ENCODE peak calls at places on chromosomes 2 and 18, in ten cellular contexts. T is CD8-positive, alpha-beta T cell; A is left ventricle myocardium inferior; O is prostate gland; C is neural progenitor cell; D is fibroblast of pulmonary artery; W is tibial artery; F is naive thymus-derived CD4-positive, alpha-beta T cell; B is GM23248; N is mucosa of descending colon. Q is an unnamed sample.

GRCh38 chr2:30178618-30179404 is 32.0 kb downstream of the YPEL5 start:
- DNase-seq in F (no peak), C (no peak), D (peak; percentile 62), O (no peak), T (no peak), N (no peak), A (peak; percentile 49), B (peak; percentile 84), W (peak; percentile 63), Q (no peak)

GRCh38 chr2:240703417-240704341 is 12.0 kb downstream of the AQP12A start:
- DNase-seq in C (no peak), A (peak; percentile 6), F (no peak), W (no peak), O (no peak), D (no peak), T (no peak), N (no peak), B (no peak), Q (no peak)

GRCh38 chr18:61749031-61749430 is 143.8 kb downstream of the RNF152 start:
- DNase-seq in T (no peak), O (no peak), W (no peak), D (no peak), B (no peak), A (no peak), F (no peak), N (no peak), C (no peak), Q (no peak)

GRCh38 chr2:121093735-121094520 is 191.1 kb downstream of the TFCP2L1 start:
- DNase-seq in C (no peak), O (no peak), T (no peak), W (no peak), F (no peak), D (peak; percentile 26), A (no peak), B (peak; percentile 64), N (no peak), Q (no peak)

GRCh38 chr2:120308038-120308910 is 37.7 kb upstream of the INHBB start:
- DNase-seq in C (no peak), O (no peak), W (no peak), T (no peak), A (no peak), B (peak; percentile 49), D (no peak), F (no peak), N (no peak), Q (no peak)

GRCh38 chr18:45621068-45621511 is 5.8 kb downstream of the SLC14A2 start:
- DNase-seq in N (no peak), B (peak; percentile 68), F (no peak), O (no peak), D (peak; percentile 52), C (peak; percentile 64), A (no peak), W (peak; percentile 50), T (peak; percentile 66), Q (no peak)

GRCh38 chr2:217943379-217944321 is 59.1 kb downstream of the TNS1 start:
- DNase-seq in T (no peak), F (no peak), D (peak; percentile 69), O (peak; percentile 74), C (peak; percentile 85), B (peak; percentile 85), W (peak; percentile 82), A (peak; percentile 88), N (peak; percentile 79), Q (no peak)

GRCh38 chr18:49639643-49640361 is 77.9 kb downstream of the LIPG start:
- DNase-seq in F (no peak), B (no peak), W (no peak), T (no peak), A (no peak), N (peak; percentile 63), D (peak; percentile 78), O (no peak), C (no peak), Q (no peak)

GRCh38 chr2:178865121-178865520 is 57.9 kb upstream of the TTN start:
- DNase-seq in T (no peak), D (no peak), O (no peak), C (no peak), A (peak; percentile 38), B (peak; percentile 71), W (no peak), N (no peak), F (no peak), Q (no peak)

GRCh38 chr2:178865999-178866398 is 58.8 kb upstream of the TTN start:
- DNase-seq in O (no peak), T (no peak), W (no peak), C (no peak), F (no peak), B (no peak), D (no peak), A (no peak), N (no peak), Q (no peak)

GRCh38 chr2:178865537-178865936 is 58.3 kb upstream of the TTN start:
- DNase-seq in D (peak; percentile 60), F (no peak), T (no peak), A (no peak), C (no peak), W (no peak), O (no peak), B (peak; percentile 42), N (no peak), Q (no peak)

GRCh38 chr2:178863856-178864620 is 56.8 kb upstream of the TTN start:
- DNase-seq in F (no peak), B (peak; percentile 85), A (peak; percentile 78), O (no peak), N (no peak), C (peak; percentile 8), D (peak; percentile 46), W (peak; percentile 64), T (no peak), Q (no peak)

DNA sequence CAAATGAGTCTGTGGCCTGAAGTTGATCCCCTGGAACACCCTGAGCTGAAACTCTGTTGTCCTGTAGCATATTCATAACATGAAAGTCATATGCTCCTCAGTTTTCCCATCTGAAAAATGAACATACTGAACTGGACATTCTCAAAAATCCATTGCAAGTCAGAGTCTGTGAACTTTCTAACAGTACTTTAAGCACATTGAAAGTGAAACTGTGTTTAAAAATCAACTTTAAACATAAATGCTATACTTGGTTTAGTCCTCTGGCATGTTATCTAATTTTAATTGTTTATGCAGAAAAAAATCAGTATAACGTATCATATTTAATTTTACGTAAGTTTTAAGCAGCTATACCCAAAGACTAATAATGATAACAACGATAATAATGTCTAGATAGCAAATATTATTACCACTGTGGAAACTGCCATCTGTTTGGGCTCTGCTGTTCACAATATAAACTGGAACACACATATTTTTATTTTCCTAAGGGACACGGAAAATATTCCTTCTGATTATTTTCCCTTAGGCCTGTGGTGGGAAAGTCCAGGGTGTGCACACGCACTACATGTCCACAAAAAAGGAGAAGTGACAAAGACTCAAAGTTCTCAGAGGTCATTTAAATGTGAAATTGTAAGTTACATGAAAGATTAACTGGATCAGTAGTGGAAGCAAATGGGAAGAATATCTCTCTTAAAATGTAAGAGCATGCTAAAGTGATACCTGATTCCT is 56.1 kb upstream of the TTN start:
- DNase-seq in W (no peak), D (no peak), B (peak; percentile 11), C (no peak), F (no peak), N (no peak), A (no peak), O (no peak), T (no peak), Q (no peak)
- H3K4me3 ChIP-seq in W (peak overlapping the region; percentile 3), D (no peak overlapping the region), B (peak overlapping the region; percentile 49), C (no peak overlapping the region), F (no peak overlapping the region), N (no peak overlapping the region), A (peak overlapping the region; percentile 51), O (no peak overlapping the region), T (no peak overlapping the region), Q (no peak overlapping the region)

GRCh38 chr2:127085260-127085666 is 21.7 kb downstream of the BIN1 start:
- DNase-seq in C (peak; percentile 32), D (peak; percentile 61), T (peak; percentile 70), F (no peak), A (no peak), N (no peak), B (peak; percentile 27), W (no peak), O (no peak), Q (no peak)

GRCh38 chr2:127084611-127085031 is 22.3 kb downstream of the BIN1 start:
- DNase-seq in A (no peak), N (no peak), W (no peak), B (peak; percentile 47), F (no peak), D (no peak), C (no peak), O (no peak), T (peak; percentile 77), Q (no peak)

GRCh38 chr2:127087780-127088495 is 19.0 kb downstream of the BIN1 start:
- DNase-seq in D (no peak), A (no peak), B (no peak), W (no peak), C (no peak), T (no peak), F (no peak), O (no peak), N (peak; percentile 43), Q (no peak)

GRCh38 chr2:127088706-127089105 is 18.2 kb downstream of the BIN1 start:
- DNase-seq in C (no peak), N (peak; percentile 39), F (no peak), W (no peak), D (no peak), O (no peak), A (no peak), B (no peak), T (no peak), Q (no peak)

GRCh38 chr2:127086800-127087737 is 19.9 kb downstream of the BIN1 start:
- DNase-seq in N (peak; percentile 68), W (peak; percentile 79), O (no peak), B (peak; percentile 50), F (no peak), C (peak; percentile 76), D (peak; percentile 93), A (peak; percentile 83), T (no peak), Q (no peak)
- H3K4me3 ChIP-seq in N (no peak overlapping the region), W (peak overlapping the region; percentile 21), O (no peak overlapping the region), B (no peak overlapping the region), F (no peak overlapping the region), C (no peak overlapping the region), D (peak overlapping the region; percentile 30), A (peak overlapping the region; percentile 49), T (no peak overlapping the region), Q (no peak overlapping the region)

GRCh38 chr18:12052866-12053265 is 40.8 kb upstream of the ANKRD62 start:
- DNase-seq in W (no peak), O (no peak), D (no peak), F (no peak), C (no peak), B (no peak), T (no peak), N (no peak), A (no peak), Q (no peak)

GRCh38 chr18:12048827-12049175 is 44.8 kb upstream of the ANKRD62 start:
- DNase-seq in F (no peak), C (no peak), T (no peak), B (peak; percentile 66), D (peak; percentile 35), W (no peak), A (no peak), O (no peak), N (no peak), Q (no peak)

GRCh38 chr18:12048010-12048826 is 45.4 kb upstream of the ANKRD62 start:
- DNase-seq in A (no peak), W (no peak), O (no peak), C (no peak), D (no peak), B (peak; percentile 51), N (no peak), T (no peak), F (no peak), Q (no peak)

GRCh38 chr18:12053312-12053711 is 40.3 kb upstream of the ANKRD62 start:
- DNase-seq in D (no peak), O (no peak), A (no peak), W (no peak), N (no peak), F (no peak), T (no peak), C (no peak), B (no peak), Q (no peak)

GRCh38 chr18:12049983-12050811 is 43.4 kb upstream of the ANKRD62 start:
- DNase-seq in D (no peak), F (no peak), B (no peak), N (no peak), A (no peak), C (no peak), W (no peak), T (no peak), O (no peak), Q (peak; percentile 66)
- H3K4me3 ChIP-seq in D (no peak overlapping the region), F (no peak overlapping the region), B (no peak overlapping the region), N (no peak overlapping the region), A (no peak overlapping the region), C (no peak overlapping the region), W (no peak overlapping the region), T (no peak overlapping the region), O (no peak overlapping the region), Q (peak overlapping the region; percentile 26)

DNA sequence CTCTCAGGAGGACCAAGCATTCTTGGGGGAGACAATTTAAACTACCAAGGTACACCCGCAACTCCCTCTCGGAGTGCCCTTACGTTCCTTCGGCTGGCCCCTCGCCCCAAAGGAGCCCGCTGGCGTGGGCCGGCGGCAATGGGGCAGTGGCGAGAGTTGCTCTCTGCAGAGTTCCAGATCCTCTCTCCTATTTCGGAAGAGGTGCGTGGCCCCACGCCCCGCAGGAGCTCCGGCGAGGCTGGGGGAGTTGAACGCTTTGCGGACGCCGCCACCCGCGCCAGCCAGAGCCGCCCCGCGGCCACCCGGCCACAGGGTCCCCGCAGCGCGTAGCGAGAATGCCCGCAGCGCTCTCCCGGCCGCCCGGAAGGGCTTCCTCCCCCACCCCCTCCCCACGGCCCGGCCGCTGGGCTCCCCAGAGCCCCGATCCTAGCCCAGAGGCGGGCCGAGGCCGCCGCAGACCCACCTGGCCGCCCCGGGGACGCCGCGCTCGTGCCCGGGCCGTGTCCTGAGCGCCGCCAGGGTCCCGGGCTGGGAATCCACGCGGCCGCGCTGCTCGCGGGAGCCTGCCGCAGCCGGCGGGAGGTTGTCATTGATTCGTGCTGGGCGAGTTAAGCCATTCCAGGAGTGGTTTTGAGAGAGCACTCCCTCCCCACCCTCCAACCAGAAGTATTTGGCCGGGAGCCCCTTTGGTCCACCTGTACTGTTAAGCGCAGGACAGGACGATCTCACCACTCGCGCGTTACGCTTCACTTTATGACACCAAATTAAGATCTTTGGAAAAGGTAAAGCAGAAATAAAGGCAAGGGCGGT is 206.3 kb upstream of the SMAD2 start:
- DNase-seq in C (peak; percentile 61), A (no peak), O (peak; percentile 40), B (peak; percentile 16), D (no peak), N (no peak), F (no peak), W (no peak), T (no peak), Q (no peak)
- H3K4me3 ChIP-seq in C (peak overlapping the region; percentile 56), A (peak overlapping the region; percentile 75), O (peak overlapping the region; percentile 52), B (peak overlapping the region; percentile 48), D (peak overlapping the region; percentile 22), N (peak overlapping the region; percentile 50), F (no peak overlapping the region), W (peak overlapping the region; percentile 46), T (no peak overlapping the region), Q (no peak overlapping the region)

Q was measured in GM12864.